ENCODE peak calls at places on chromosomes 7 and 10, in six cellular contexts. G, U, P, W, I and Z are unnamed samples.

GRCh38 chr7:3300221-3300650 is 816 bp upstream of the SDK1 start:
- DNase-seq in G (no peak), U (no peak), P (no peak), W (peak), I (no peak), Z (no peak)

GRCh38 chr10:58952162-58952561 is 224.3 kb upstream of the PHYHIPL start:
- DNase-seq in G (no peak), U (no peak), P (peak), W (no peak), I (no peak), Z (no peak)

GRCh38 chr7:20395094-20395493 is 64.4 kb downstream of the ITGB8 start:
- DNase-seq in G (no peak), U (no peak), P (no peak), W (no peak), I (no peak), Z (no peak)

GRCh38 chr10:58435297-58435696 is 50.1 kb downstream of the TFAM start:
- DNase-seq in G (no peak), U (no peak), P (no peak), W (no peak), I (peak), Z (peak)

GRCh38 chr10:31020128-31020527 is 11.5 kb downstream of the ZNF438 start:
- DNase-seq in G (no peak), U (no peak), P (no peak), W (no peak), I (no peak), Z (no peak)

GRCh38 chr7:68963547-68963946 is 634.7 kb upstream of the AUTS2 start:
- DNase-seq in G (no peak), U (no peak), P (no peak), W (no peak), I (peak), Z (no peak)

GRCh38 chr7:33040803-33041516 is 21.6 kb downstream of the NT5C3A start:
- DNase-seq in G (no peak), U (no peak), P (no peak), W (peak), I (no peak), Z (no peak)

GRCh38 chr10:29502351-29502750 is 132.4 kb downstream of the SVIL start:
- DNase-seq in G (no peak), U (no peak), P (no peak), W (no peak), I (no peak), Z (no peak)

GRCh38 chr10:78222096-78222790 is 188.6 kb downstream of the RPS24 start:
- DNase-seq in G (no peak), U (no peak), P (no peak), W (no peak), I (no peak), Z (no peak)

GRCh38 chr7:129122751-129123516 is 21.6 kb upstream of the TSPAN33 start:
- DNase-seq in G (no peak), U (no peak), P (no peak), W (no peak), I (no peak), Z (no peak)

GRCh38 chr10:79417266-79417665 is 28.2 kb downstream of the ZCCHC24 start:
- DNase-seq in G (peak), U (no peak), P (peak), W (no peak), I (no peak), Z (no peak)

GRCh38 chr7:128037081-128037480 is 5.8 kb upstream of the LRRC4 start:
- DNase-seq in G (no peak), U (no peak), P (no peak), W (no peak), I (no peak), Z (no peak)

GRCh38 chr7:70710011-70710480 is 421.9 kb upstream of the GALNT17 start:
- DNase-seq in G (no peak), U (no peak), P (no peak), W (no peak), I (peak), Z (no peak)

GRCh38 chr7:1845536-1846311 is 175.6 kb downstream of the ELFN1 start:
- DNase-seq in G (peak), U (no peak), P (no peak), W (no peak), I (no peak), Z (no peak)

GRCh38 chr10:73953665-73954064 is 42.7 kb downstream of the PLAU start:
- DNase-seq in G (peak), U (no peak), P (no peak), W (no peak), I (peak), Z (no peak)

GRCh38 chr7:132029369-132030160 is 473.1 kb upstream of the PODXL start:
- DNase-seq in G (no peak), U (no peak), P (no peak), W (no peak), I (no peak), Z (no peak)

GRCh38 chr7:16791895-16792294 is 12.9 kb downstream of the AGR2 start:
- DNase-seq in G (no peak), U (no peak), P (no peak), W (no peak), I (no peak), Z (no peak)

GRCh38 chr10:120076966-120077706 is 184.6 kb downstream of the SEC23IP start:
- DNase-seq in G (no peak), U (no peak), P (no peak), W (no peak), I (no peak), Z (no peak)

GRCh38 chr10:14184841-14185500 is 145.8 kb downstream of the FRMD4A start:
- DNase-seq in G (no peak), U (no peak), P (no peak), W (no peak), I (peak), Z (no peak)

GRCh38 chr10:111126981-111127848 is 50.4 kb downstream of the ADRA2A start:
- DNase-seq in G (no peak), U (no peak), P (no peak), W (no peak), I (no peak), Z (peak)

GRCh38 chr7:90669492-90669891 is 73.4 kb downstream of the CDK14 start:
- DNase-seq in G (no peak), U (no peak), P (no peak), W (no peak), I (no peak), Z (no peak)

GRCh38 chr10:26269754-26270153 is 53.2 kb downstream of the GAD2 start:
- DNase-seq in G (no peak), U (peak), P (no peak), W (no peak), I (peak), Z (no peak)

GRCh38 chr10:111531690-111532089 is 454.9 kb downstream of the ADRA2A start:
- DNase-seq in G (no peak), U (no peak), P (no peak), W (no peak), I (no peak), Z (no peak)

GRCh38 chr10:7085913-7086589 is 324.8 kb downstream of the SFMBT2 start:
- DNase-seq in G (no peak), U (no peak), P (peak), W (no peak), I (peak), Z (no peak)

GRCh38 chr7:4758111-4758510 is 17.3 kb upstream of the AP5Z1 start:
- DNase-seq in G (no peak), U (no peak), P (no peak), W (no peak), I (no peak), Z (no peak)

GRCh38 chr7:146544748-146545147 is 428.1 kb downstream of the CNTNAP2 start:
- DNase-seq in G (no peak), U (no peak), P (no peak), W (no peak), I (no peak), Z (no peak)

GRCh38 chr10:29199344-29199743 is 89.5 kb upstream of the LYZL1 start:
- DNase-seq in G (no peak), U (no peak), P (no peak), W (no peak), I (no peak), Z (no peak)